ENCODE peak calls at places on chromosomes 12 and 14, in seven cellular contexts. One of them, this sample, is unnamed.

GRCh38 chr12:124694250-124694649 is 126.8 kb upstream of the NCOR2 start:
- DNase-seq in fibroblast of gingiva: no peak
- DNase-seq in ELR: no peak
- DNase-seq in GM12865: peak; percentile 51
- DNase-seq in epithelial cell of proximal tubule: no peak
- DNase-seq in activated naive CD8-positive, alpha-beta T cell treated with anti-CD3 and anti-CD28 coated beads, Interleukin-2, amount 50 U/mL, for 24 hours: peak; percentile 40
- DNase-seq in hippocampal formation: no peak
- DNase-seq in this sample: no peak

GRCh38 chr12:59660148-59660547 is 64.3 kb downstream of the SLC16A7 start:
- DNase-seq in fibroblast of gingiva: peak; percentile 33
- DNase-seq in GM12865: no peak
- DNase-seq in epithelial cell of proximal tubule: no peak
- DNase-seq in hippocampal formation: no peak
- DNase-seq in ELR: no peak
- DNase-seq in activated naive CD8-positive, alpha-beta T cell treated with anti-CD3 and anti-CD28 coated beads, Interleukin-2, amount 50 U/mL, for 24 hours: no peak
- DNase-seq in this sample: no peak

GRCh38 chr12:56110571-56110970 is 5.9 kb upstream of the RPL41 start:
- DNase-seq in GM12865: no peak
- DNase-seq in hippocampal formation: no peak
- DNase-seq in fibroblast of gingiva: no peak
- DNase-seq in activated naive CD8-positive, alpha-beta T cell treated with anti-CD3 and anti-CD28 coated beads, Interleukin-2, amount 50 U/mL, for 24 hours: no peak
- DNase-seq in ELR: no peak
- DNase-seq in epithelial cell of proximal tubule: no peak
- DNase-seq in this sample: no peak

GRCh38 chr12:2233034-2233433 is 180.2 kb downstream of the CACNA1C start:
- DNase-seq in hippocampal formation: no peak
- DNase-seq in activated naive CD8-positive, alpha-beta T cell treated with anti-CD3 and anti-CD28 coated beads, Interleukin-2, amount 50 U/mL, for 24 hours: no peak
- DNase-seq in ELR: peak; percentile 62
- DNase-seq in GM12865: no peak
- DNase-seq in epithelial cell of proximal tubule: no peak
- DNase-seq in fibroblast of gingiva: peak; percentile 11
- DNase-seq in this sample: peak; percentile 62

GRCh38 chr14:20988717-20989116 is 1.1 kb upstream of the METTL17 start:
- DNase-seq in GM12865: no peak
- DNase-seq in hippocampal formation: no peak
- DNase-seq in fibroblast of gingiva: no peak
- DNase-seq in ELR: no peak
- DNase-seq in activated naive CD8-positive, alpha-beta T cell treated with anti-CD3 and anti-CD28 coated beads, Interleukin-2, amount 50 U/mL, for 24 hours: no peak
- DNase-seq in epithelial cell of proximal tubule: no peak
- DNase-seq in this sample: peak; percentile 26

GRCh38 chr12:57085999-57086950 is 2.6 kb upstream of the NAB2 start:
- DNase-seq in epithelial cell of proximal tubule: no peak
- DNase-seq in activated naive CD8-positive, alpha-beta T cell treated with anti-CD3 and anti-CD28 coated beads, Interleukin-2, amount 50 U/mL, for 24 hours: peak; percentile 63
- DNase-seq in ELR: peak; percentile 82
- DNase-seq in hippocampal formation: peak; percentile 63
- DNase-seq in GM12865: peak; percentile 76
- DNase-seq in fibroblast of gingiva: peak; percentile 73
- DNase-seq in this sample: peak; percentile 81

GRCh38 chr12:25332143-25332542 is 81.4 kb upstream of the KRAS start:
- DNase-seq in GM12865: peak; percentile 64
- DNase-seq in fibroblast of gingiva: no peak
- DNase-seq in ELR: no peak
- DNase-seq in activated naive CD8-positive, alpha-beta T cell treated with anti-CD3 and anti-CD28 coated beads, Interleukin-2, amount 50 U/mL, for 24 hours: no peak
- DNase-seq in epithelial cell of proximal tubule: no peak
- DNase-seq in hippocampal formation: no peak
- DNase-seq in this sample: no peak

GRCh38 chr14:29028973-29029582 is 262.5 kb downstream of the FOXG1 start:
- DNase-seq in hippocampal formation: no peak
- DNase-seq in fibroblast of gingiva: peak; percentile 13
- DNase-seq in activated naive CD8-positive, alpha-beta T cell treated with anti-CD3 and anti-CD28 coated beads, Interleukin-2, amount 50 U/mL, for 24 hours: no peak
- DNase-seq in GM12865: no peak
- DNase-seq in ELR: peak; percentile 44
- DNase-seq in epithelial cell of proximal tubule: no peak
- DNase-seq in this sample: peak; percentile 49

GRCh38 chr14:100669468-100669867 is 57.2 kb upstream of the DLK1 start:
- DNase-seq in hippocampal formation: no peak
- DNase-seq in ELR: no peak
- DNase-seq in GM12865: no peak
- DNase-seq in activated naive CD8-positive, alpha-beta T cell treated with anti-CD3 and anti-CD28 coated beads, Interleukin-2, amount 50 U/mL, for 24 hours: no peak
- DNase-seq in fibroblast of gingiva: no peak
- DNase-seq in epithelial cell of proximal tubule: no peak
- DNase-seq in this sample: no peak

GRCh38 chr12:121001841-121002483 is 14.3 kb downstream of the C12orf43 start:
- DNase-seq in activated naive CD8-positive, alpha-beta T cell treated with anti-CD3 and anti-CD28 coated beads, Interleukin-2, amount 50 U/mL, for 24 hours: no peak
- DNase-seq in epithelial cell of proximal tubule: no peak
- DNase-seq in ELR: no peak
- DNase-seq in hippocampal formation: no peak
- DNase-seq in GM12865: no peak
- DNase-seq in fibroblast of gingiva: no peak
- DNase-seq in this sample: no peak